ENCODE peak calls at places on chromosomes 13 and 19, in six cellular contexts. V is NCI-H1417; X is uterus; A is neural progenitor cell; W is stimulated activated CD4-positive, alpha-beta T cell treated with anti-CD3 and anti-CD28 coated beads, Interleukin-12 subunit alpha, Interleukin-12 subunit beta, amount 100 ng/mL, for 24 hours; N is brain microvascular endothelial cell. C is an unnamed sample.

GRCh38 chr13:46615888-46616531 is 63.0 kb downstream of the LRCH1 start:
- DNase-seq in V (peak), X (peak), A (no peak), W (no peak), N (no peak), C (no peak)

GRCh38 chr13:50459046-50459445 is 384.4 kb downstream of the DLEU7 start:
- DNase-seq in V (no peak), X (no peak), A (no peak), W (no peak), N (no peak), C (no peak)

GRCh38 chr19:47272448-47273312 is 2.0 kb upstream of the INAFM1 start:
- DNase-seq in V (no peak), X (peak), A (peak), W (no peak), N (no peak), C (peak)

GRCh38 chr19:5237939-5238480 is 102.6 kb downstream of the PTPRS start:
- DNase-seq in V (no peak), X (no peak), A (no peak), W (no peak), N (no peak), C (no peak)

GRCh38 chr19:40252395-40252794 is 25.9 kb upstream of the CCNP start:
- DNase-seq in V (no peak), X (no peak), A (no peak), W (no peak), N (no peak), C (no peak)

GRCh38 chr19:34480971-34481821 is at the start of gene WTIP:
- DNase-seq in V (no peak), X (peak), A (peak), W (no peak), N (peak), C (peak)

GRCh38 chr13:30373727-30374126 is 48.6 kb upstream of the UBE2L5 start:
- DNase-seq in V (no peak), X (no peak), A (no peak), W (no peak), N (no peak), C (no peak)

GRCh38 chr19:5822181-5822844 is 17.2 kb downstream of the FUT6 start:
- DNase-seq in V (no peak), X (no peak), A (no peak), W (no peak), N (no peak), C (no peak)

GRCh38 chr13:20351279-20352022 is 119.3 kb upstream of the GJB6 start:
- DNase-seq in V (no peak), X (no peak), A (no peak), W (no peak), N (peak), C (no peak)

GRCh38 chr19:43450545-43450997 is 14.8 kb downstream of the LYPD3 start:
- DNase-seq in V (no peak), X (no peak), A (no peak), W (no peak), N (no peak), C (no peak)

GRCh38 chr19:23516266-23516665 is 121.0 kb upstream of the ZNF91 start:
- DNase-seq in V (no peak), X (no peak), A (no peak), W (no peak), N (no peak), C (no peak)

GRCh38 chr19:48290341-48290922 is 20.6 kb downstream of the ZNF114 start:
- DNase-seq in V (peak), X (peak), A (peak), W (no peak), N (peak), C (peak)

GRCh38 chr13:111049791-111050538 is 65.1 kb upstream of the ARHGEF7 start:
- DNase-seq in V (peak), X (peak), A (peak), W (no peak), N (no peak), C (no peak)

GRCh38 chr13:66888698-66889097 is 341.4 kb downstream of the PCDH9 start:
- DNase-seq in V (no peak), X (no peak), A (no peak), W (no peak), N (no peak), C (no peak)

GRCh38 chr13:29441301-29441700 is 154.2 kb downstream of the SLC7A1 start:
- DNase-seq in V (no peak), X (no peak), A (no peak), W (no peak), N (no peak), C (no peak)

GRCh38 chr19:58229255-58229639 is 533 bp downstream of the ZNF544 start:
- DNase-seq in V (peak), X (no peak), A (peak), W (no peak), N (peak), C (no peak)

GRCh38 chr13:63208811-63209210 is 1793.2 kb upstream of the PCDH20 start:
- DNase-seq in V (no peak), X (no peak), A (no peak), W (no peak), N (peak), C (no peak)

GRCh38 chr19:36939153-36939552 is 23.0 kb downstream of the ZNF568 start:
- DNase-seq in V (peak), X (no peak), A (no peak), W (no peak), N (no peak), C (no peak)

C was measured in HAP-1.